ENCODE peak calls at places on chromosomes 12 and 14, in ten cellular contexts. Y is HFFc6, C is fibroblast of mammary gland, Z is AG09309, Q is AG10803, B is breast epithelium, E is Caco-2, S is endothelial cell, P is neural progenitor cell, K is GM20000. U is an unnamed sample.

GRCh38 chr12:53102883-53103807 is at the start of gene SOAT2:
- DNase-seq in Y (no peak), C (no peak), Z (no peak), Q (no peak), B (no peak), E (peak; percentile 74), S (no peak), P (no peak), K (no peak), U (peak; percentile 15)

GRCh38 chr14:54722791-54723432 is 156.0 kb downstream of the SAMD4A start:
- DNase-seq in Y (no peak), C (peak; percentile 41), Z (no peak), Q (peak; percentile 17), B (no peak), E (no peak), S (no peak), P (peak; percentile 56), K (peak; percentile 45), U (no peak)

GRCh38 chr12:14775652-14776020 is 27.6 kb downstream of the WBP11 start:
- DNase-seq in Y (peak; percentile 48), C (peak; percentile 68), Z (peak; percentile 25), Q (peak; percentile 67), B (no peak), E (no peak), S (no peak), P (no peak), K (no peak), U (no peak)

GRCh38 chr12:131862600-131862993 is 31.8 kb upstream of the ULK1 start:
- DNase-seq in Y (no peak), C (no peak), Z (no peak), Q (no peak), B (no peak), E (no peak), S (no peak), P (no peak), K (no peak), U (no peak)

GRCh38 chr14:79515158-79515557 is 696.1 kb downstream of the DIO2 start:
- DNase-seq in Y (no peak), C (peak; percentile 11), Z (no peak), Q (no peak), B (no peak), E (no peak), S (no peak), P (no peak), K (no peak), U (no peak)

GRCh38 chr12:79058342-79058741 is 193.8 kb downstream of the SYT1 start:
- DNase-seq in Y (peak; percentile 56), C (no peak), Z (no peak), Q (no peak), B (no peak), E (no peak), S (no peak), P (no peak), K (no peak), U (no peak)

GRCh38 chr12:67909091-67909531 is 80.1 kb upstream of the IFNG-AS1 start:
- DNase-seq in Y (peak; percentile 90), C (peak; percentile 41), Z (peak; percentile 89), Q (peak; percentile 95), B (no peak), E (no peak), S (no peak), P (no peak), K (no peak), U (no peak)

GRCh38 chr12:6620137-6620884 is 13.1 kb upstream of the CHD4 start:
- DNase-seq in Y (no peak), C (peak; percentile 58), Z (no peak), Q (peak; percentile 44), B (no peak), E (no peak), S (peak; percentile 84), P (peak; percentile 92), K (no peak), U (no peak)

GRCh38 chr12:109995366-109995702 is 834 bp downstream of the GIT2 start:
- DNase-seq in Y (no peak), C (no peak), Z (no peak), Q (no peak), B (no peak), E (no peak), S (no peak), P (no peak), K (no peak), U (no peak)

GRCh38 chr12:109993091-109993490 is 3.1 kb downstream of the GIT2 start:
- DNase-seq in Y (no peak), C (no peak), Z (no peak), Q (peak; percentile 39), B (no peak), E (no peak), S (no peak), P (no peak), K (no peak), U (no peak)

GRCh38 chr12:109996483-109996853 is 300 bp upstream of the GIT2 start:
- DNase-seq in Y (no peak), C (no peak), Z (no peak), Q (no peak), B (no peak), E (no peak), S (no peak), P (no peak), K (no peak), U (no peak)

GRCh38 chr12:109995703-109996482 is at the start of gene GIT2:
- DNase-seq in Y (peak; percentile 86), C (peak; percentile 90), Z (no peak), Q (peak; percentile 88), B (peak; percentile 89), E (peak; percentile 92), S (peak; percentile 88), P (peak; percentile 96), K (peak; percentile 96), U (peak; percentile 83)

DNA sequence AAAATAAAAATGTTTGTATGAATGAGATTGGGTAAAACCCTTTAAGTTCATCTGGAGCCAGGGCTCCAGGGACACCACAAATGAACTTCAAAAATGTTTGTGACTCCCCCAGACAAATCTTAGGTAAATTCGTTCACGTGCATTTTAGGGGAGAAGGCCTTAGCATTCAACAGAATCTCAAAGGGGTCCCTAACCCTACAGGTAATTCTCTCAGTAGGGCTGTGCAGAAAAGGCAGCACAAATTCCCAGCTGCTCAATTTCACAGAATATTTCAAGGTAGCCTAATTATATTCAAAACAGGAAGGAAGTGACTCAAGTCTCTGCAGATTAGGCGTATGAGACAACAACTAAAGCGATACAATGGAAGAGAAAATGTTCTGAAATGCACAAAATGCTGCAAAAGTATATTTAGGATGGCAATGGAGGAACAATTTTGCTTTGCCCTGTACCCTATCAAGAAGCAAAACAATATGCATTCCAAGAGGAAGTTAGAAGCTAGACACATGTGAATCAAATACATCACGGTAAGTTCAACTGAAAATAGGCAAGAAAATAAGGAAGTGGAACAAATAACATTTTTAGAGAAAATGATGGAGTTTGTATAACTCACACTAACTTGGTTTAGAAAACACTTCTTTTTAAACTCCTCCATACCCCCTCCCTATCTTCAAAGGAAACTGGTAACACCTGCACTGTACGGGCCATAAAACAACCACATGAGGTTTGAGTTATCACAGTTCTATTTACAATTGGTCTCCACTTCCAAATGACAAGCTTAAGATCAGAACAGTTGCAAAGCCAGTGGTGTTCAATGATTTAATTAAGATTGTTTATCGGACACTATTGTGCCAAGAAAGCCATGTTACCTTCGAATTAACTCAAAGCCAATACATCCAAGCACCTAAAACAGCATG is 1.6 kb downstream of the GIT2 start:
- DNase-seq in Y (no peak), C (no peak), Z (no peak), Q (no peak), B (no peak), E (no peak), S (no peak), P (no peak), K (no peak), U (no peak)
- TF ChIP-seq CTCF in Y (no peak), C (no peak), Z (no peak), Q (no peak), B (no peak), E (no peak), S (no peak), P (no peak), K (no peak), U (no peak)

GRCh38 chr12:80838024-80838658 is 99.6 kb downstream of the LIN7A start:
- DNase-seq in Y (no peak), C (no peak), Z (no peak), Q (no peak), B (no peak), E (no peak), S (no peak), P (no peak), K (no peak), U (no peak)

GRCh38 chr12:80834724-80835123 is 103.0 kb downstream of the LIN7A start:
- DNase-seq in Y (no peak), C (no peak), Z (no peak), Q (peak; percentile 57), B (no peak), E (no peak), S (no peak), P (no peak), K (no peak), U (no peak)

GRCh38 chr12:80838708-80839107 is 99.0 kb downstream of the LIN7A start:
- DNase-seq in Y (no peak), C (no peak), Z (no peak), Q (peak; percentile 19), B (no peak), E (no peak), S (no peak), P (peak; percentile 40), K (no peak), U (no peak)

DNA sequence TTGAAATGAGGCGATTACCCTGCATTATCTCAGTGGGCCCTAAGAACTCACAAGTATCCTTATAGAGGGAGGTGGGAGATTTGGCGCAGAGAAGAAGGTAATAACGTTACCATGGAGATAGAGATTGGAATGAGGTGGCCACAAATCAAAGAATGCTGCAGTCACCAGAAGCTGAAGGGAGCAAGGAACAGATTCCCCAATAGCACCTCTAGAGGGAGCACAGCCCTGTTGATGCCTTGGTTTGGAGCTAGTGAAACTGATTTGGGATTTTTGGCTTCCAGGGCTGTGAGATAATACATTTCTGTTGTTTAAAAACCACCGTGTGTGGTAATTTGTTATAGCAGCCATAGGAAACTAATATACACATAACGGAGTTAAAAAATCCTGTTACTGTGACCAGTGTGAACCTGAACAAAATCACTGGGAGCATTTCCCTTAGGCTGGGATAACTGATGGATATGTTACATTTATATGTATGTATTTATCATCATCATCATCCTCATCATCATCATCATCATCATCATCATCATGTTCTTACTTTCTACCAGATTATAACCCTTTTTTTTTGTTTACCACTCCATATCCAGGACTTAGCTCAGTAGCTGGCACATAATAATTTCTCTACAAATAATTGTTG is 100.3 kb downstream of the LIN7A start:
- DNase-seq in Y (peak; percentile 71), C (peak; percentile 78), Z (peak; percentile 45), Q (peak; percentile 74), B (no peak), E (peak; percentile 42), S (peak; percentile 28), P (peak; percentile 72), K (peak; percentile 12), U (no peak)
- TF ChIP-seq CTCF in Y (peak; percentile 83), C (peak; percentile 99), Z (peak; percentile 95), Q (peak; percentile 98), B (peak; percentile 45), E (peak; percentile 79), S (peak; percentile 49), P (peak; percentile 82), K (peak; percentile 65), U (peak; percentile 62)

GRCh38 chr12:96719671-96720362 is 187.2 kb upstream of the NEDD1 start:
- DNase-seq in Y (no peak), C (peak; percentile 33), Z (no peak), Q (peak; percentile 11), B (no peak), E (no peak), S (no peak), P (no peak), K (peak; percentile 60), U (no peak)

GRCh38 chr12:96720363-96720705 is 186.7 kb upstream of the NEDD1 start:
- DNase-seq in Y (no peak), C (peak; percentile 1), Z (no peak), Q (no peak), B (no peak), E (peak; percentile 44), S (no peak), P (no peak), K (peak; percentile 34), U (no peak)
- TF ChIP-seq CTCF in Y (no peak), C (no peak), Z (peak; percentile 4), Q (no peak), B (no peak), E (peak; percentile 26), S (no peak), P (no peak), K (no peak), U (no peak)

GRCh38 chr12:47317182-47317915 is 237.6 kb upstream of the AMIGO2 start:
- DNase-seq in Y (peak; percentile 29), C (no peak), Z (no peak), Q (peak; percentile 36), B (no peak), E (no peak), S (no peak), P (no peak), K (peak; percentile 32), U (no peak)
- TF ChIP-seq CTCF in Y (no peak), C (no peak), Z (no peak), Q (no peak), B (no peak), E (no peak), S (no peak), P (no peak), K (no peak), U (no peak)